ENCODE peak calls at places on chromosome 17, in ten cellular contexts. W, U, Q, H, R, B, K, V, Y and Z are unnamed samples.

GRCh38 chr17:64006361-64007088 is 8.4 kb downstream of the PRR29 start:
- DNase-seq in W (no peak), U (no peak), Q (no peak), H (no peak), R (no peak), B (peak), K (peak), V (no peak), Y (no peak), Z (no peak)

GRCh38 chr17:19412984-19413383 is 2.0 kb downstream of the RNF112 start:
- DNase-seq in W (no peak), U (no peak), Q (no peak), H (no peak), R (no peak), B (no peak), K (no peak), V (no peak), Y (no peak), Z (no peak)

GRCh38 chr17:77227461-77228223 is 86.9 kb downstream of the SEC14L1 start:
- DNase-seq in W (no peak), U (no peak), Q (no peak), H (no peak), R (no peak), B (no peak), K (peak), V (no peak), Y (no peak), Z (no peak)

GRCh38 chr17:74772071-74772470 is 4.1 kb downstream of the NAT9 start:
- DNase-seq in W (no peak), U (no peak), Q (no peak), H (no peak), R (no peak), B (no peak), K (no peak), V (no peak), Y (no peak), Z (no peak)

GRCh38 chr17:37512442-37513070 is 22.9 kb downstream of the DUSP14 start:
- DNase-seq in W (no peak), U (no peak), Q (no peak), H (no peak), R (no peak), B (no peak), K (no peak), V (no peak), Y (no peak), Z (no peak)

GRCh38 chr17:1597861-1598342 is 30.7 kb downstream of the SLC43A2 start:
- DNase-seq in W (no peak), U (peak), Q (no peak), H (no peak), R (no peak), B (no peak), K (no peak), V (no peak), Y (no peak), Z (no peak)

GRCh38 chr17:39677581-39678339 is 9.5 kb downstream of the PNMT start:
- DNase-seq in W (no peak), U (no peak), Q (no peak), H (no peak), R (no peak), B (no peak), K (peak), V (peak), Y (no peak), Z (no peak)

GRCh38 chr17:39626671-39627169 is at the start of gene PPP1R1B:
- DNase-seq in W (no peak), U (no peak), Q (no peak), H (no peak), R (no peak), B (no peak), K (peak), V (no peak), Y (no peak), Z (no peak)

GRCh38 chr17:1645207-1646171 is at the start of gene SCARF1:
- DNase-seq in W (no peak), U (no peak), Q (no peak), H (no peak), R (no peak), B (peak), K (peak), V (no peak), Y (peak), Z (no peak)

GRCh38 chr17:16980813-16981731 is 9.2 kb upstream of the TNFRSF13B start:
- DNase-seq in W (no peak), U (peak), Q (no peak), H (no peak), R (peak), B (no peak), K (peak), V (no peak), Y (peak), Z (no peak)

GRCh38 chr17:50151937-50152547 is 1.6 kb upstream of the PPP1R9B start:
- DNase-seq in W (no peak), U (peak), Q (peak), H (no peak), R (peak), B (peak), K (peak), V (peak), Y (peak), Z (peak)

GRCh38 chr17:83084214-83084613 is 4.8 kb downstream of the METRNL start:
- DNase-seq in W (no peak), U (no peak), Q (no peak), H (no peak), R (no peak), B (no peak), K (no peak), V (no peak), Y (no peak), Z (no peak)

GRCh38 chr17:58899191-58899590 is 143.5 kb downstream of the PPM1E start:
- DNase-seq in W (no peak), U (no peak), Q (no peak), H (no peak), R (no peak), B (no peak), K (no peak), V (no peak), Y (no peak), Z (no peak)

GRCh38 chr17:49498037-49498615 is 3.0 kb downstream of the NGFR start:
- DNase-seq in W (no peak), U (no peak), Q (no peak), H (no peak), R (no peak), B (peak), K (no peak), V (no peak), Y (no peak), Z (no peak)

GRCh38 chr17:34714475-34715410 is 135.4 kb downstream of the TMEM132E start:
- DNase-seq in W (no peak), U (no peak), Q (no peak), H (no peak), R (no peak), B (no peak), K (no peak), V (no peak), Y (no peak), Z (no peak)

GRCh38 chr17:40086150-40087044 is 14.0 kb downstream of the NR1D1 start:
- DNase-seq in W (no peak), U (no peak), Q (no peak), H (peak), R (no peak), B (peak), K (peak), V (no peak), Y (peak), Z (no peak)

GRCh38 chr17:8320990-8321389 is 10.9 kb downstream of the ARHGEF15 start:
- DNase-seq in W (no peak), U (no peak), Q (no peak), H (no peak), R (no peak), B (no peak), K (no peak), V (no peak), Y (no peak), Z (no peak)

GRCh38 chr17:27226611-27227234 is 67.2 kb upstream of the WSB1 start:
- DNase-seq in W (no peak), U (peak), Q (peak), H (no peak), R (no peak), B (no peak), K (no peak), V (no peak), Y (peak), Z (no peak)

GRCh38 chr17:431494-431893 is 78.9 kb upstream of the RPH3AL start:
- DNase-seq in W (no peak), U (no peak), Q (no peak), H (no peak), R (no peak), B (no peak), K (no peak), V (no peak), Y (no peak), Z (no peak)

GRCh38 chr17:37064956-37065355 is 116.2 kb downstream of the AATF start:
- DNase-seq in W (no peak), U (no peak), Q (no peak), H (no peak), R (no peak), B (no peak), K (no peak), V (no peak), Y (no peak), Z (no peak)

GRCh38 chr17:8832711-8833352 is 33.7 kb upstream of the MFSD6L start:
- DNase-seq in W (peak), U (no peak), Q (no peak), H (no peak), R (no peak), B (peak), K (peak), V (no peak), Y (peak), Z (no peak)

GRCh38 chr17:57995076-57995956 is 7.3 kb upstream of the VEZF1 start:
- DNase-seq in W (no peak), U (peak), Q (peak), H (no peak), R (no peak), B (peak), K (no peak), V (peak), Y (peak), Z (peak)

GRCh38 chr17:63399316-63399715 is 46.8 kb downstream of the CYB561 start:
- DNase-seq in W (no peak), U (no peak), Q (peak), H (no peak), R (no peak), B (no peak), K (no peak), V (no peak), Y (no peak), Z (peak)

GRCh38 chr17:21302711-21303425 is 18.4 kb downstream of the MAP2K3 start:
- DNase-seq in W (no peak), U (no peak), Q (no peak), H (no peak), R (no peak), B (no peak), K (peak), V (no peak), Y (peak), Z (no peak)

GRCh38 chr17:41792835-41793748 is 6.6 kb upstream of the JUP start:
- DNase-seq in W (no peak), U (peak), Q (peak), H (no peak), R (no peak), B (no peak), K (no peak), V (peak), Y (peak), Z (no peak)